ENCODE peak calls at places on chromosomes 13 and 19, in seven cellular contexts. One of them, this sample, is unnamed.

GRCh38 chr13:74230984-74231443 is 96.8 kb upstream of the KLF12 start:
- DNase-seq in WTC11: no peak
- DNase-seq in AG10803: no peak
- DNase-seq in AG09319: no peak
- DNase-seq in A549: no peak
- DNase-seq in Panc1: no peak
- DNase-seq in fibroblast of pulmonary artery: no peak
- DNase-seq in this sample: no peak

GRCh38 chr13:98318263-98318878 is 141.3 kb upstream of the RNF113B start:
- DNase-seq in fibroblast of pulmonary artery: no peak
- DNase-seq in WTC11: no peak
- DNase-seq in Panc1: no peak
- DNase-seq in AG09319: no peak
- DNase-seq in A549: no peak
- DNase-seq in AG10803: no peak
- DNase-seq in this sample: no peak

GRCh38 chr13:82615043-82615442 is 1267.2 kb downstream of the SLITRK1 start:
- DNase-seq in WTC11: no peak
- DNase-seq in AG09319: no peak
- DNase-seq in Panc1: no peak
- DNase-seq in fibroblast of pulmonary artery: no peak
- DNase-seq in AG10803: no peak
- DNase-seq in A549: no peak
- DNase-seq in this sample: no peak

GRCh38 chr13:100338265-100338664 is 249.4 kb downstream of the PCCA start:
- DNase-seq in Panc1: no peak
- DNase-seq in AG09319: no peak
- DNase-seq in WTC11: no peak
- DNase-seq in A549: no peak
- DNase-seq in fibroblast of pulmonary artery: peak
- DNase-seq in AG10803: peak
- DNase-seq in this sample: no peak

GRCh38 chr13:44155422-44156293 is 218.0 kb upstream of the SERP2 start:
- DNase-seq in AG10803: peak
- DNase-seq in WTC11: peak
- DNase-seq in Panc1: no peak
- DNase-seq in A549: no peak
- DNase-seq in fibroblast of pulmonary artery: peak
- DNase-seq in AG09319: no peak
- DNase-seq in this sample: peak

GRCh38 chr13:29877456-29878096 is 27.2 kb upstream of the UBL3 start:
- DNase-seq in WTC11: no peak
- DNase-seq in fibroblast of pulmonary artery: peak
- DNase-seq in A549: no peak
- DNase-seq in Panc1: no peak
- DNase-seq in AG10803: no peak
- DNase-seq in AG09319: no peak
- DNase-seq in this sample: no peak

GRCh38 chr13:101181076-101181685 is 235.1 kb downstream of the NALCN start:
- DNase-seq in A549: no peak
- DNase-seq in WTC11: no peak
- DNase-seq in AG10803: no peak
- DNase-seq in fibroblast of pulmonary artery: no peak
- DNase-seq in AG09319: no peak
- DNase-seq in Panc1: no peak
- DNase-seq in this sample: no peak

GRCh38 chr13:65926750-65927171 is 1303.4 kb downstream of the PCDH9 start:
- DNase-seq in Panc1: no peak
- DNase-seq in AG10803: no peak
- DNase-seq in fibroblast of pulmonary artery: no peak
- DNase-seq in WTC11: peak
- DNase-seq in AG09319: no peak
- DNase-seq in A549: peak
- DNase-seq in this sample: no peak

GRCh38 chr19:41029524-41030432 is 38.7 kb downstream of the CYP2B6 start:
- DNase-seq in WTC11: no peak
- DNase-seq in AG09319: no peak
- DNase-seq in fibroblast of pulmonary artery: no peak
- DNase-seq in Panc1: no peak
- DNase-seq in AG10803: no peak
- DNase-seq in A549: no peak
- DNase-seq in this sample: no peak

GRCh38 chr19:34962945-34963530 is 991 bp downstream of the ZNF792 start:
- DNase-seq in Panc1: no peak
- DNase-seq in A549: no peak
- DNase-seq in fibroblast of pulmonary artery: peak
- DNase-seq in AG09319: no peak
- DNase-seq in AG10803: no peak
- DNase-seq in WTC11: no peak
- DNase-seq in this sample: no peak

GRCh38 chr19:40136818-40137217 is 46.1 kb upstream of the ZNF780A start:
- DNase-seq in A549: no peak
- DNase-seq in AG10803: no peak
- DNase-seq in WTC11: no peak
- DNase-seq in Panc1: no peak
- DNase-seq in fibroblast of pulmonary artery: no peak
- DNase-seq in AG09319: no peak
- DNase-seq in this sample: no peak

GRCh38 chr13:66780814-66781213 is 449.3 kb downstream of the PCDH9 start:
- DNase-seq in AG10803: no peak
- DNase-seq in WTC11: no peak
- DNase-seq in A549: no peak
- DNase-seq in Panc1: no peak
- DNase-seq in fibroblast of pulmonary artery: peak
- DNase-seq in AG09319: no peak
- DNase-seq in this sample: no peak

GRCh38 chr19:11950312-11950711 is 14.5 kb upstream of the ZNF763 start:
- DNase-seq in AG10803: no peak
- DNase-seq in AG09319: no peak
- DNase-seq in fibroblast of pulmonary artery: no peak
- DNase-seq in WTC11: no peak
- DNase-seq in A549: no peak
- DNase-seq in Panc1: no peak
- DNase-seq in this sample: no peak

GRCh38 chr19:8445488-8446001 is 770 bp downstream of the HNRNPM start:
- DNase-seq in fibroblast of pulmonary artery: peak
- DNase-seq in AG09319: no peak
- DNase-seq in A549: no peak
- DNase-seq in AG10803: no peak
- DNase-seq in Panc1: no peak
- DNase-seq in WTC11: peak
- DNase-seq in this sample: peak

GRCh38 chr13:32734511-32734910 is 148.3 kb downstream of the PDS5B start:
- DNase-seq in A549: no peak
- DNase-seq in AG10803: peak
- DNase-seq in WTC11: no peak
- DNase-seq in Panc1: no peak
- DNase-seq in fibroblast of pulmonary artery: peak
- DNase-seq in AG09319: no peak
- DNase-seq in this sample: no peak

GRCh38 chr19:35257113-35257461 is 8.3 kb downstream of the LSR start:
- DNase-seq in AG09319: no peak
- DNase-seq in AG10803: no peak
- DNase-seq in A549: no peak
- DNase-seq in WTC11: peak
- DNase-seq in Panc1: no peak
- DNase-seq in fibroblast of pulmonary artery: no peak
- DNase-seq in this sample: no peak

GRCh38 chr19:50158577-50158976 is 4.5 kb downstream of the IZUMO2 start:
- DNase-seq in fibroblast of pulmonary artery: no peak
- DNase-seq in Panc1: no peak
- DNase-seq in AG09319: no peak
- DNase-seq in A549: no peak
- DNase-seq in WTC11: no peak
- DNase-seq in AG10803: no peak
- DNase-seq in this sample: no peak

GRCh38 chr19:50154529-50154928 is 8.6 kb downstream of the IZUMO2 start:
- DNase-seq in AG10803: no peak
- DNase-seq in Panc1: no peak
- DNase-seq in fibroblast of pulmonary artery: no peak
- DNase-seq in WTC11: no peak
- DNase-seq in AG09319: no peak
- DNase-seq in A549: no peak
- DNase-seq in this sample: no peak

GRCh38 chr19:50159078-50159477 is 4.0 kb downstream of the IZUMO2 start:
- DNase-seq in A549: no peak
- DNase-seq in AG09319: no peak
- DNase-seq in Panc1: no peak
- DNase-seq in WTC11: no peak
- DNase-seq in AG10803: no peak
- DNase-seq in fibroblast of pulmonary artery: no peak
- DNase-seq in this sample: no peak

GRCh38 chr19:50152578-50152977 is 10.5 kb downstream of the IZUMO2 start:
- DNase-seq in WTC11: no peak
- DNase-seq in A549: no peak
- DNase-seq in AG09319: no peak
- DNase-seq in AG10803: no peak
- DNase-seq in fibroblast of pulmonary artery: no peak
- DNase-seq in Panc1: no peak
- DNase-seq in this sample: no peak

GRCh38 chr19:50155520-50156109 is 7.5 kb downstream of the IZUMO2 start:
- DNase-seq in AG10803: no peak
- DNase-seq in A549: no peak
- DNase-seq in WTC11: peak
- DNase-seq in fibroblast of pulmonary artery: no peak
- DNase-seq in AG09319: no peak
- DNase-seq in Panc1: no peak
- DNase-seq in this sample: no peak
- TF ChIP-seq CTCF in AG10803: no peak
- TF ChIP-seq CTCF in A549: peak
- TF ChIP-seq CTCF in WTC11: peak
- TF ChIP-seq CTCF in fibroblast of pulmonary artery: no peak
- TF ChIP-seq CTCF in AG09319: no peak
- TF ChIP-seq CTCF in Panc1: peak
- TF ChIP-seq CTCF in this sample: no peak

DNA sequence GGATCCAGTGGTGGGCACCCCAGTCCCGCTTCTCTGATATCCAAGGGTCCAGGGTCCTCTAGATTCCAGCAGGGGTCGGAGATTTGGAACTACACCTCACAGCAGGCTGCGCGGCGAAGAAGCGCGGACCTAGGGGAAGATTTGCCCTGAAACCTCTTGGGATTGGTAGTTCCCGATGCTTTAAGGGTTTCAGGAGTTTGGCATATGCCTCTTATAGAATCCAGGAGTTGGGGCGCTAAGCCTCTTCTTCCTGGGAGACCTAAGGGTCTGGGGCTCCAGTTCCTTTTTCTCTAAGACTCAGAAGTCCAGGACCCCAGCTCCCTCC is 349 bp downstream of the BCL2L12 start:
- DNase-seq in Panc1: no peak
- DNase-seq in AG10803: no peak
- DNase-seq in WTC11: peak
- DNase-seq in AG09319: no peak
- DNase-seq in A549: no peak
- DNase-seq in fibroblast of pulmonary artery: no peak
- DNase-seq in this sample: no peak
- TF ChIP-seq CTCF in Panc1: no peak
- TF ChIP-seq CTCF in AG10803: no peak
- TF ChIP-seq CTCF in WTC11: no peak
- TF ChIP-seq CTCF in AG09319: no peak
- TF ChIP-seq CTCF in A549: no peak
- TF ChIP-seq CTCF in fibroblast of pulmonary artery: no peak
- TF ChIP-seq CTCF in this sample: no peak

GRCh38 chr19:10333758-10334339 is 520 bp upstream of the RAVER1 start:
- DNase-seq in AG09319: no peak
- DNase-seq in Panc1: no peak
- DNase-seq in fibroblast of pulmonary artery: peak
- DNase-seq in A549: no peak
- DNase-seq in AG10803: no peak
- DNase-seq in WTC11: no peak
- DNase-seq in this sample: no peak
- TF ChIP-seq CTCF in AG09319: no peak
- TF ChIP-seq CTCF in Panc1: no peak
- TF ChIP-seq CTCF in fibroblast of pulmonary artery: no peak
- TF ChIP-seq CTCF in A549: no peak
- TF ChIP-seq CTCF in AG10803: no peak
- TF ChIP-seq CTCF in WTC11: no peak
- TF ChIP-seq CTCF in this sample: no peak

GRCh38 chr19:2609389-2610116 is 92.9 kb downstream of the GNG7 start:
- DNase-seq in WTC11: no peak
- DNase-seq in AG10803: no peak
- DNase-seq in A549: no peak
- DNase-seq in AG09319: no peak
- DNase-seq in Panc1: no peak
- DNase-seq in fibroblast of pulmonary artery: no peak
- DNase-seq in this sample: no peak

GRCh38 chr19:2613507-2614295 is 88.8 kb downstream of the GNG7 start:
- DNase-seq in Panc1: no peak
- DNase-seq in fibroblast of pulmonary artery: peak
- DNase-seq in A549: no peak
- DNase-seq in AG10803: peak
- DNase-seq in WTC11: peak
- DNase-seq in AG09319: no peak
- DNase-seq in this sample: no peak

GRCh38 chr19:2610637-2611482 is 91.6 kb downstream of the GNG7 start:
- DNase-seq in A549: peak
- DNase-seq in WTC11: peak
- DNase-seq in AG10803: peak
- DNase-seq in fibroblast of pulmonary artery: peak
- DNase-seq in Panc1: no peak
- DNase-seq in AG09319: peak
- DNase-seq in this sample: peak

GRCh38 chr19:2612619-2613249 is 89.8 kb downstream of the GNG7 start:
- DNase-seq in A549: no peak
- DNase-seq in WTC11: no peak
- DNase-seq in fibroblast of pulmonary artery: no peak
- DNase-seq in AG09319: no peak
- DNase-seq in AG10803: no peak
- DNase-seq in Panc1: no peak
- DNase-seq in this sample: no peak

DNA sequence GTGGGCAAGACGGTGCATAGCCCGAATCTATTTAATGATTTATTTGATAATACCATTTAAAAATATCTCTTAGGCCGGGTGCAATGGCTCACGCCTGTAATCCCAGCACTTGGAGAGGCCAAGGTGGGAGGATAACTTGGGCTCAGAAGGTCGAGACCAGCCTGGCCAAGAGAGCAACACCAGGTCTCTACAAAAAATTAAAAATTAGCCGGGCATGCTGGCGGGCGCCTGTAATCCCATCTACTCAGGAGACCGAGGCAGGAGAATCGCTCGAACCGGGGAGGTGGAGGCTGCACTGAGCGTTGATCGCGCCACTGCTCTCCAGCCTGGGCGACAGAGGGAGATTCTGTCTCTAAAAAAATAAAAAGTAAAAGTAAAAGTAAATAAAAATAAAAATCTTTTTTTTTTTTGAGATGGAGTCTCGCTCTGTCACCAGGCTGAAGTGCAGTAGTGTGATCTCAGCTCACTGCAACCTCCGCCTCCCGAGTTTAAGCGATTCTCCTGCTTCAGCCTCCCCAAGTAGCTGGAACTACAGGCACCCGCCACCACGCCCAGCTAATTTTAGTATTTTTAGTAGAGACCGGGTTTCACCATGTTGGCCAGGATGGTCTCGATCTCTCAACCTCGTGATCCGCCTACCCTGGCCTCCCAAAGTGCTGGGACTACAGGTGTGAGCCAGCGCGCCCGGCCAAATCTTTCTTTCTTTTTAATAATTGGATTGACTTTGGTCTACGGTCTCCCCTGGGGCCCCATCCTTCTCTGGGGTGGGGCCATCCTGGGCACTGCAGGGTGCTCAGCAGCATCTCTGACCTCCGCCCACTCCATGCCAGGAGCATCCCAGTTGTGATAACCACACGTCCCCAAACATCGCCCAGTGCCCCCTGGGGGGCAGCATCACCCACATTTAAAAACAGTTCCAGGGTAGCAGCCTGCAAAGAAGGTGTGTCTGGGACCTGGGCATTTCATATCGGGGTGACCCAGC is 90.7 kb downstream of the GNG7 start:
- DNase-seq in Panc1: no peak
- DNase-seq in fibroblast of pulmonary artery: no peak
- DNase-seq in A549: no peak
- DNase-seq in WTC11: no peak
- DNase-seq in AG10803: no peak
- DNase-seq in AG09319: no peak
- DNase-seq in this sample: no peak
- TF ChIP-seq CTCF in Panc1: peak
- TF ChIP-seq CTCF in fibroblast of pulmonary artery: no peak
- TF ChIP-seq CTCF in A549: no peak
- TF ChIP-seq CTCF in WTC11: peak
- TF ChIP-seq CTCF in AG10803: no peak
- TF ChIP-seq CTCF in AG09319: no peak
- TF ChIP-seq CTCF in this sample: no peak

This sample was measured in omental fat pad.